ENCODE peak calls at places on chromosomes 11 and 22, in ten cellular contexts. N is tibial nerve; D is Calu3; Q is dorsolateral prefrontal cortex; P is HAP-1; S is stimulated activated CD8-positive, alpha-beta memory T cell treated with anti-CD3 and anti-CD28 coated beads, Interleukin-7, amount 100 ng/mL, for 1 hour; X is T-cell; I is NCI-H1694 treated with DMSO at 0.1 percent for 48 hours; C is WTC11; H is LHCN-M2. K is an unnamed sample.

GRCh38 chr11:71109186-71109585 is 143.2 kb downstream of the SHANK2 start:
- DNase-seq in N (no peak), D (no peak), Q (no peak), P (no peak), S (no peak), X (no peak), I (no peak), C (no peak), H (no peak), K (no peak)

GRCh38 chr11:75667831-75668507 is 869 bp downstream of the MAP6 start:
- DNase-seq in N (peak; percentile 5), D (peak; percentile 44), Q (peak; percentile 77), P (peak; percentile 87), S (no peak), X (no peak), I (peak; percentile 44), C (peak; percentile 74), H (no peak), K (peak; percentile 25)

GRCh38 chr11:63999349-64000025 is 13.2 kb downstream of the OTUB1 start:
- DNase-seq in N (no peak), D (no peak), Q (no peak), P (peak; percentile 65), S (peak; percentile 24), X (peak; percentile 65), I (no peak), C (peak; percentile 86), H (no peak), K (peak; percentile 35)

GRCh38 chr22:26642465-26643367 is 14.7 kb upstream of the MIAT start:
- DNase-seq in N (no peak), D (no peak), Q (no peak), P (peak; percentile 46), S (peak; percentile 68), X (peak; percentile 64), I (no peak), C (peak; percentile 47), H (no peak), K (no peak)

GRCh38 chr11:65183201-65183891 is 1.6 kb downstream of the CAPN1 start:
- DNase-seq in N (no peak), D (peak; percentile 69), Q (no peak), P (no peak), S (no peak), X (no peak), I (no peak), C (no peak), H (no peak), K (no peak)

GRCh38 chr11:74044538-74044937 is 35.7 kb upstream of the UCP3 start:
- DNase-seq in N (no peak), D (no peak), Q (no peak), P (peak; percentile 13), S (no peak), X (no peak), I (no peak), C (no peak), H (no peak), K (no peak)

GRCh38 chr22:49476800-49477400 is 350.8 kb downstream of the BRD1 start:
- DNase-seq in N (no peak), D (no peak), Q (no peak), P (no peak), S (no peak), X (no peak), I (no peak), C (no peak), H (no peak), K (no peak)

GRCh38 chr22:20433191-20433590 is 4.4 kb downstream of the SCARF2 start:
- DNase-seq in N (no peak), D (no peak), Q (no peak), P (no peak), S (no peak), X (no peak), I (no peak), C (no peak), H (no peak), K (no peak)

GRCh38 chr22:45844009-45844408 is 133.0 kb downstream of the WNT7B start:
- DNase-seq in N (no peak), D (no peak), Q (no peak), P (no peak), S (no peak), X (no peak), I (no peak), C (no peak), H (no peak), K (no peak)